ENCODE peak calls at places on chromosomes 16 and 17, in four cellular contexts. V is AG10803, J is choroid plexus epithelial cell, Q is AG09309. D is an unnamed sample.

GRCh38 chr17:57892820-57893595 is 43.2 kb upstream of the MRPS23 start:
- DNase-seq in V (peak; percentile 100), J (peak; percentile 97), Q (peak; percentile 99), D (peak; percentile 100)

GRCh38 chr17:80151333-80151732 is 4.4 kb upstream of the EIF4A3 start:
- DNase-seq in V (peak; percentile 74), J (peak; percentile 92), Q (peak; percentile 58), D (peak; percentile 84)

GRCh38 chr16:84579936-84580335 is 37.9 kb downstream of the COTL1 start:
- DNase-seq in V (no peak), J (no peak), Q (no peak), D (no peak)

GRCh38 chr17:10394201-10394887 is 21.5 kb upstream of the MYH13 start:
- DNase-seq in V (no peak), J (no peak), Q (no peak), D (no peak)

GRCh38 chr16:48435906-48436305 is 50.7 kb upstream of the SIAH1 start:
- DNase-seq in V (no peak), J (no peak), Q (no peak), D (no peak)

GRCh38 chr17:27669136-27669535 is 38.1 kb downstream of the LGALS9 start:
- DNase-seq in V (no peak), J (no peak), Q (no peak), D (no peak)

GRCh38 chr16:56258508-56259424 is 67.5 kb downstream of the GNAO1 start:
- DNase-seq in V (no peak), J (no peak), Q (no peak), D (no peak)

GRCh38 chr16:721765-722481 is 977 bp downstream of the ANTKMT start:
- DNase-seq in V (no peak), J (no peak), Q (no peak), D (no peak)

GRCh38 chr17:43830510-43831145 is 2.3 kb downstream of the MPP3 start:
- DNase-seq in V (no peak), J (no peak), Q (no peak), D (no peak)

GRCh38 chr16:87165885-87166284 is 151.3 kb downstream of the C16orf95 start:
- DNase-seq in V (no peak), J (no peak), Q (no peak), D (no peak)

GRCh38 chr16:19153876-19154275 is 14.2 kb upstream of the SYT17 start:
- DNase-seq in V (no peak), J (no peak), Q (no peak), D (peak; percentile 15)

GRCh38 chr16:29975811-29976511 is 2.3 kb downstream of the TAOK2 start:
- DNase-seq in V (no peak), J (no peak), Q (no peak), D (peak; percentile 23)

GRCh38 chr17:81483085-81483861 is 29.3 kb downstream of the ACTG1 start:
- DNase-seq in V (no peak), J (peak; percentile 44), Q (no peak), D (no peak)

GRCh38 chr17:64461788-64462187 is 12.9 kb downstream of the MILR1 start:
- DNase-seq in V (no peak), J (no peak), Q (no peak), D (no peak)

GRCh38 chr16:12971216-12971615 is 69.8 kb downstream of the SHISA9 start:
- DNase-seq in V (peak; percentile 46), J (peak; percentile 2), Q (no peak), D (no peak)

GRCh38 chr17:79613195-79613517 is 2.3 kb upstream of the RBFOX3 start:
- DNase-seq in V (no peak), J (no peak), Q (no peak), D (no peak)

GRCh38 chr17:29891131-29891530 is 38.9 kb downstream of the SSH2 start:
- DNase-seq in V (no peak), J (no peak), Q (no peak), D (no peak)

GRCh38 chr17:74296548-74296936 is 22.5 kb downstream of the DNAI2 start:
- DNase-seq in V (peak; percentile 31), J (peak; percentile 76), Q (peak; percentile 13), D (peak; percentile 84)

GRCh38 chr16:56769674-56770073 is 39.7 kb downstream of the NUP93 start:
- DNase-seq in V (no peak), J (no peak), Q (no peak), D (no peak)

GRCh38 chr16:50933257-50933656 is 191.4 kb downstream of the CYLD start:
- DNase-seq in V (no peak), J (no peak), Q (no peak), D (no peak)

GRCh38 chr17:69870751-69871199 is 204.2 kb upstream of the KCNJ16 start:
- DNase-seq in V (peak; percentile 92), J (peak; percentile 34), Q (peak; percentile 56), D (peak; percentile 75)

GRCh38 chr16:25210758-25211157 is 6.0 kb upstream of the AQP8 start:
- DNase-seq in V (no peak), J (peak; percentile 92), Q (peak; percentile 14), D (peak; percentile 46)

GRCh38 chr17:19672009-19672837 is 23.7 kb downstream of the ALDH3A2 start:
- DNase-seq in V (peak; percentile 61), J (peak; percentile 14), Q (no peak), D (peak; percentile 30)

GRCh38 chr16:8173111-8173644 is 417.1 kb downstream of the TMEM114 start:
- DNase-seq in V (peak; percentile 39), J (peak; percentile 58), Q (no peak), D (peak; percentile 3)

GRCh38 chr16:81586976-81587625 is 142.5 kb downstream of the CMIP start:
- DNase-seq in V (no peak), J (no peak), Q (no peak), D (no peak)

GRCh38 chr17:81519284-81520020 is 6.9 kb upstream of the ACTG1 start:
- DNase-seq in V (no peak), J (no peak), Q (no peak), D (no peak)

GRCh38 chr17:79919164-79919585 is 79.9 kb upstream of the CBX4 start:
- DNase-seq in V (peak; percentile 42), J (no peak), Q (no peak), D (peak; percentile 36)

GRCh38 chr17:44233582-44233981 is 14.1 kb upstream of the UBTF start:
- DNase-seq in V (no peak), J (no peak), Q (no peak), D (no peak)

GRCh38 chr17:29250666-29251065 is 4.0 kb downstream of the CRYBA1 start:
- DNase-seq in V (peak; percentile 71), J (peak; percentile 55), Q (no peak), D (peak; percentile 76)

GRCh38 chr16:75326333-75326732 is 74.9 kb upstream of the BCAR1 start:
- DNase-seq in V (no peak), J (no peak), Q (no peak), D (no peak)
- TF ChIP-seq CTCF in V (no peak), J (no peak), Q (no peak), D (no peak)

GRCh38 chr17:47789611-47790520 is 31.7 kb downstream of the OSBPL7 start:
- DNase-seq in V (peak; percentile 42), J (peak; percentile 59), Q (no peak), D (peak; percentile 34)
- TF ChIP-seq CTCF in V (peak; percentile 54), J (peak; percentile 59), Q (peak; percentile 59), D (peak; percentile 54)

GRCh38 chr16:27374794-27375499 is 27.0 kb upstream of the IL21R start:
- DNase-seq in V (peak; percentile 68), J (peak; percentile 95), Q (no peak), D (peak; percentile 70)
- TF ChIP-seq CTCF in V (peak; percentile 55), J (peak; percentile 81), Q (peak; percentile 51), D (peak; percentile 58)

GRCh38 chr17:78412403-78412802 is 34.0 kb downstream of the PGS1 start:
- DNase-seq in V (no peak), J (peak; percentile 57), Q (no peak), D (no peak)
- TF ChIP-seq CTCF in V (peak; percentile 39), J (peak; percentile 74), Q (peak; percentile 47), D (peak; percentile 44)

GRCh38 chr16:83068686-83069085 is 441.9 kb downstream of the CDH13 start:
- DNase-seq in V (peak; percentile 50), J (peak; percentile 83), Q (peak; percentile 21), D (peak; percentile 67)
- TF ChIP-seq CTCF in V (peak; percentile 47), J (peak; percentile 58), Q (peak; percentile 31), D (peak; percentile 29)

GRCh38 chr17:35239823-35240222 is 3.0 kb upstream of the SLFN5 start:
- DNase-seq in V (peak; percentile 39), J (no peak), Q (no peak), D (peak; percentile 21)

GRCh38 chr17:35242158-35242804 is 591 bp upstream of the SLFN5 start:
- DNase-seq in V (peak; percentile 46), J (peak; percentile 47), Q (no peak), D (peak; percentile 53)

GRCh38 chr17:35242805-35243458 is at the start of gene SLFN5:
- DNase-seq in V (peak; percentile 92), J (peak; percentile 95), Q (peak; percentile 79), D (peak; percentile 95)

GRCh38 chr17:35240861-35241260 is 2.0 kb upstream of the SLFN5 start:
- DNase-seq in V (no peak), J (no peak), Q (no peak), D (no peak)

DNA sequence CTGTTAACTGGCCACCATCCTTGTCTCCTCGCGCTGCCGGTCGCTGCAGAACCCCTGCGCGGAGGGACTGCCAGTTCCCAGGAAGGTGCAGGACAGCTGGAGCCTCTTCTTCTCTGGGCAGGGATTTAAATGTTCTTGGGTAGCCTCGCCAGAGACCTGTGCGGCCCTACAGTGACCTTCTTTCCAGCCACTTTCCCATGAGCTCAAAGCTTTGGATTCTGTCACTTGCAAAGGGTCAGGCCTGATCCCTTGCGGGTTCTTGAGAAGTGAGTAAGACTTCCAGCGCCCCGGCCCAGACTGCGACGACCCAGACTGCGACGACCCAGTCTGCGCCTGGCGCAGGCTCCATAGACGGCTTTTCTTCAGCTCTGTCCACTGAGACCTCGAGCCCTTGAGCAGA is 1.4 kb upstream of the SLFN5 start:
- DNase-seq in V (no peak), J (no peak), Q (no peak), D (no peak)
- TF ChIP-seq CTCF in V (no peak), J (no peak), Q (no peak), D (no peak)

GRCh38 chr16:58684001-58684353 is 593 bp downstream of the SLC38A7 start:
- DNase-seq in V (peak; percentile 32), J (peak; percentile 35), Q (no peak), D (peak; percentile 41)

GRCh38 chr16:58684354-58685083 is at the start of gene SLC38A7:
- DNase-seq in V (peak; percentile 78), J (peak; percentile 89), Q (peak; percentile 33), D (peak; percentile 82)

GRCh38 chr16:58679763-58680162 is 4.8 kb downstream of the SLC38A7 start:
- DNase-seq in V (no peak), J (no peak), Q (no peak), D (no peak)

GRCh38 chr16:58678269-58678668 is 6.3 kb downstream of the SLC38A7 start:
- DNase-seq in V (no peak), J (no peak), Q (no peak), D (no peak)

GRCh38 chr16:58678716-58679115 is 5.9 kb downstream of the SLC38A7 start:
- DNase-seq in V (peak; percentile 50), J (no peak), Q (no peak), D (peak; percentile 54)
- TF ChIP-seq CTCF in V (no peak), J (no peak), Q (peak; percentile 49), D (peak; percentile 23)

DNA sequence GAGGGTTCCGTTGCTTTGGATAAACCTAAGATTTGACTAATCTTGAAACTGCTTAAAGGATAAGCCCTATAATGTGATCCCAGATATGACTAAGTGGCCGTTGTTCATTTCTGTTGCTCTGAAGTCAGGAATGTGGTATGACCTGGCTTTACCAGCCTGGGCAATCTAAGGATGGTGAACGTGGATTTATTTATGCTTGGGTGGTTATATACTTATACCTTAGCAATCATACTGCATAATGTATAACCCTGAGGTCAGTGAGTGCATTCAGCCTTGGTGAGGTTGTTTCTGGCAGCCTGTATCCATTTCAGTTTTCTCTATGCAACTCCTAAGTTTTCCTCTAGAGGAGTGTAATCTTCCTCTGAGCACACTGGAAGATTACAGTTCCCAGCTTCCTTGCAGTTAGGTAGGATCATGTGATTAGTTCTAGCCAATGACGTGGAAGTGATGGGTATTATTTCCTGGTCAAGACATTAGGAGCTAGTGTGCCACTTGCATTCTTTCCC is 41.9 kb downstream of the FTO start:
- DNase-seq in V (peak; percentile 62), J (no peak), Q (no peak), D (peak; percentile 45)
- TF ChIP-seq CTCF in V (peak; percentile 52), J (peak; percentile 29), Q (peak; percentile 44), D (peak; percentile 47)